ENCODE peak calls at places on chromosomes 16 and 17, in nine cellular contexts. O is aorta; A is lower lobe of right lung; F is CD4-positive, alpha-beta T cell; U is upper lobe of right lung; B is fibroblast of lung; V is transverse colon; C is SJSA1; J is tibial artery. Q is an unnamed sample.

GRCh38 chr16:50529334-50529733 is 18.9 kb upstream of the NKD1 start:
- DNase-seq in O (no peak), A (no peak), F (no peak), U (no peak), B (no peak), V (no peak), C (no peak), J (no peak), Q (no peak)

GRCh38 chr16:56479469-56479868 is 28.1 kb downstream of the OGFOD1 start:
- DNase-seq in O (no peak), A (no peak), F (no peak), U (no peak), B (no peak), V (no peak), C (no peak), J (no peak), Q (no peak)

GRCh38 chr16:69724981-69725479 is 1.3 kb downstream of the NQO1 start:
- DNase-seq in O (peak; percentile 27), A (no peak), F (no peak), U (no peak), B (no peak), V (no peak), C (no peak), J (no peak), Q (no peak)

GRCh38 chr17:28038802-28039600 is 3.5 kb upstream of the NLK start:
- DNase-seq in O (no peak), A (no peak), F (no peak), U (no peak), B (peak; percentile 17), V (no peak), C (no peak), J (no peak), Q (no peak)

GRCh38 chr17:79659376-79659775 is 48.5 kb upstream of the RBFOX3 start:
- DNase-seq in O (no peak), A (no peak), F (no peak), U (no peak), B (no peak), V (no peak), C (no peak), J (no peak), Q (no peak)

GRCh38 chr17:42779942-42780815 is at the start of gene WNK4:
- DNase-seq in O (no peak), A (no peak), F (no peak), U (no peak), B (peak; percentile 49), V (peak; percentile 77), C (no peak), J (no peak), Q (peak; percentile 81)

GRCh38 chr17:65400701-65401100 is 160.7 kb downstream of the AXIN2 start:
- DNase-seq in O (no peak), A (no peak), F (no peak), U (no peak), B (no peak), V (no peak), C (no peak), J (no peak), Q (no peak)

GRCh38 chr17:65359016-65359415 is 202.4 kb downstream of the AXIN2 start:
- DNase-seq in O (no peak), A (no peak), F (no peak), U (no peak), B (peak; percentile 93), V (no peak), C (peak; percentile 87), J (no peak), Q (no peak)

GRCh38 chr16:89172901-89173628 is 1.5 kb downstream of the CDH15 start:
- DNase-seq in O (no peak), A (no peak), F (no peak), U (no peak), B (no peak), V (no peak), C (no peak), J (no peak), Q (peak; percentile 76)

GRCh38 chr17:68778726-68779125 is 176.5 kb downstream of the ABCA8 start:
- DNase-seq in O (no peak), A (no peak), F (no peak), U (no peak), B (no peak), V (no peak), C (no peak), J (no peak), Q (no peak)
- H3K27ac ChIP-seq in O (no peak overlapping the region), A (no peak overlapping the region), F (no peak overlapping the region), U (no peak overlapping the region), B (no peak overlapping the region), V (peak overlapping the region; percentile 35), C (no peak overlapping the region), J (no peak overlapping the region), Q (no peak overlapping the region)

DNA sequence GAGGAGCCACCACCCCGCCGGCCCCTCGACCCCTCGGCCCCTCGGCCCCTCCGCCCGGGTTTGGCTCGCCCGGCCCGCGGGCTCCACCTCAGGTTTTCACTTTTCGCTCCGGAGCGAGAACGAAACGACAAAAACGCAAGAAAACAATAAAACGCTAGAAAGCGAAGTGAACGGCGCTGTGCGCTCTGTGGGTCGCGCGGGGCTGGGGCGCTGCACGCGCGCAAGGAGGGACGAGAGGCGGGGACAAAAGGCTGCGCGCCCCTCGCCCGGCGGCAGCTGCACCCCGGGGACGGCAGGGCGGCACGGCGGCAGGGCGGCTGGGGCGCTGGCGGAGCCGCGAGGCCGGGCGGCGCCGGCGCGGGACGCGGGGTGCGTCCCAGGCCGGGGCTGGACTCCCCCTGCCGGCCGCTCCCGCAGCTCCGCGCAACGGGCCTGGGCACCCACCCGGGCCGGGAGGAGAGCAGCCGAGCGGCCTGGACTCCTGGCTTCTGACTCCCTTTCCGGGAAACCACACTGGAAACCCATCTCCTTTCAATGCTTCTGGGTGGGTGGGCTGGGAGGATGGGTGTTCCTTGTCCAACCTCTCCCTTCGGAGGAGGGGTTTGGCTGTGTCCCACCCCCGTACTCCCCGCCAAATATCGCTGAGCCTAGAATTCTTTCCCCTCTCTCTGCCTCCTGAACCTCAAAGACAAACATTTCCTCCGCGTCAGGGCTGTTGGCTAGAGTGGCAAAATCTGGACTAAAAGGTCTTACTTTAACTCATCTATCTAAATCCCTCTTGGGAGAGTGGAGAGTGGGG is 9.9 kb downstream of the TBX2 start:
- DNase-seq in O (peak; percentile 89), A (peak; percentile 63), F (no peak), U (peak; percentile 83), B (peak; percentile 70), V (peak; percentile 54), C (peak; percentile 56), J (peak; percentile 41), Q (peak; percentile 90)
- H3K27ac ChIP-seq in O (peak overlapping the region; percentile 72), A (peak overlapping the region; percentile 89), F (no peak overlapping the region), U (peak overlapping the region; percentile 91), B (peak overlapping the region; percentile 95), V (peak overlapping the region; percentile 77), C (peak overlapping the region; percentile 35), J (peak overlapping the region; percentile 98), Q (peak overlapping the region; percentile 93)

GRCh38 chr16:17133851-17134250 is 336.9 kb downstream of the XYLT1 start:
- DNase-seq in O (no peak), A (no peak), F (no peak), U (no peak), B (no peak), V (no peak), C (no peak), J (no peak), Q (no peak)
- H3K27ac ChIP-seq in O (no peak overlapping the region), A (no peak overlapping the region), F (no peak overlapping the region), U (no peak overlapping the region), B (no peak overlapping the region), V (no peak overlapping the region), C (no peak overlapping the region), J (no peak overlapping the region), Q (no peak overlapping the region)

GRCh38 chr17:45155029-45155428 is 6.6 kb upstream of the HEXIM2 start:
- DNase-seq in O (no peak), A (no peak), F (no peak), U (no peak), B (no peak), V (no peak), C (no peak), J (no peak), Q (peak; percentile 10)
- H3K27ac ChIP-seq in O (no peak overlapping the region), A (peak overlapping the region; percentile 43), F (no peak overlapping the region), U (no peak overlapping the region), B (no peak overlapping the region), V (peak overlapping the region; percentile 10), C (no peak overlapping the region), J (no peak overlapping the region), Q (no peak overlapping the region)